ENCODE peak calls at places on chromosomes 13 and 19, in five cellular contexts. R, O, Y, W and U are unnamed samples.
A peak's percentile ranks its signal among the peaks of the same experiment; 100 is the strongest.

GRCh38 chr13:33125821-33126570 is 109.8 kb downstream of the KL start:
- DNase-seq in R (peak; percentile 64), O (peak; percentile 97), Y (no peak), W (peak; percentile 95), U (peak; percentile 50)

GRCh38 chr13:106530209-106530906 is 5.1 kb downstream of the EFNB2 start:
- DNase-seq in R (no peak), O (no peak), Y (no peak), W (peak; percentile 58), U (no peak)

GRCh38 chr13:71603255-71603654 is 263.7 kb downstream of the DACH1 start:
- DNase-seq in R (no peak), O (no peak), Y (no peak), W (no peak), U (no peak)

GRCh38 chr13:94968757-94969086 is 256.4 kb upstream of the SOX21 start:
- DNase-seq in R (no peak), O (no peak), Y (no peak), W (no peak), U (no peak)

GRCh38 chr19:17632577-17632976 is 55.6 kb downstream of the UNC13A start:
- DNase-seq in R (no peak), O (no peak), Y (no peak), W (no peak), U (no peak)

GRCh38 chr19:47633996-47634395 is 25.1 kb downstream of the BICRA start:
- DNase-seq in R (no peak), O (no peak), Y (no peak), W (no peak), U (no peak)

GRCh38 chr13:74710006-74710405 is 575.8 kb upstream of the KLF12 start:
- DNase-seq in R (no peak), O (peak; percentile 22), Y (no peak), W (no peak), U (no peak)

GRCh38 chr19:43763473-43763939 is 8.7 kb upstream of the SMG9 start:
- DNase-seq in R (no peak), O (peak; percentile 55), Y (no peak), W (peak; percentile 61), U (no peak)

GRCh38 chr13:110265682-110266430 is 41.1 kb downstream of the COL4A1 start:
- DNase-seq in R (no peak), O (no peak), Y (no peak), W (peak; percentile 72), U (no peak)

GRCh38 chr19:46574533-46574932 is 26.6 kb upstream of the CALM3 start:
- DNase-seq in R (no peak), O (peak; percentile 4), Y (no peak), W (no peak), U (no peak)

GRCh38 chr13:79393564-79394249 is 12.3 kb downstream of the RBM26 start:
- DNase-seq in R (no peak), O (no peak), Y (no peak), W (no peak), U (no peak)

GRCh38 chr19:10068205-10068604 is 17.9 kb upstream of the SHFL start:
- DNase-seq in R (no peak), O (no peak), Y (no peak), W (no peak), U (no peak)

GRCh38 chr19:934865-935422 is 9.1 kb downstream of the ARID3A start:
- DNase-seq in R (no peak), O (peak; percentile 57), Y (no peak), W (peak; percentile 88), U (no peak)

GRCh38 chr19:2811221-2811722 is 8.4 kb upstream of the ZNF554 start:
- DNase-seq in R (no peak), O (no peak), Y (no peak), W (no peak), U (no peak)

GRCh38 chr19:42440357-42441046 is 2.2 kb downstream of the CXCL17 start:
- DNase-seq in R (peak; percentile 84), O (peak; percentile 27), Y (peak; percentile 68), W (peak; percentile 72), U (no peak)

GRCh38 chr13:109123971-109124370 is 494.6 kb downstream of the MYO16 start:
- DNase-seq in R (peak; percentile 7), O (no peak), Y (no peak), W (no peak), U (no peak)

GRCh38 chr19:42846597-42846996 is 32.9 kb downstream of the PSG1 start:
- DNase-seq in R (no peak), O (peak; percentile 14), Y (no peak), W (no peak), U (no peak)

GRCh38 chr13:95457294-95457693 is 95.2 kb upstream of the CLDN10 start:
- DNase-seq in R (no peak), O (peak; percentile 10), Y (no peak), W (no peak), U (no peak)

GRCh38 chr19:10431943-10432735 is 11.8 kb downstream of the PDE4A start:
- DNase-seq in R (peak; percentile 55), O (no peak), Y (no peak), W (peak; percentile 33), U (no peak)

GRCh38 chr19:5395996-5396939 is 55.7 kb upstream of the PTPRS start:
- DNase-seq in R (peak; percentile 10), O (no peak), Y (no peak), W (no peak), U (no peak)

GRCh38 chr19:18519962-18520847 is 1.7 kb downstream of the ELL start:
- DNase-seq in R (peak; percentile 66), O (peak; percentile 82), Y (peak; percentile 69), W (peak; percentile 82), U (no peak)

GRCh38 chr13:96671073-96671472 is 323.2 kb downstream of the OXGR1 start:
- DNase-seq in R (no peak), O (no peak), Y (no peak), W (no peak), U (no peak)

GRCh38 chr13:70253834-70254233 is 145.6 kb upstream of the KLHL1 start:
- DNase-seq in R (peak; percentile 61), O (peak; percentile 18), Y (no peak), W (no peak), U (no peak)

GRCh38 chr13:31043891-31044657 is 111.6 kb downstream of the TEX26 start:
- DNase-seq in R (peak; percentile 86), O (peak; percentile 52), Y (peak; percentile 81), W (peak; percentile 84), U (no peak)

GRCh38 chr13:59346861-59347470 is 816.8 kb downstream of the DIAPH3 start:
- DNase-seq in R (no peak), O (no peak), Y (no peak), W (no peak), U (no peak)

GRCh38 chr13:37666036-37666435 is 67.5 kb upstream of the POSTN start:
- DNase-seq in R (no peak), O (no peak), Y (no peak), W (no peak), U (no peak)

GRCh38 chr19:33464733-33465115 is 56.9 kb downstream of the PEPD start:
- DNase-seq in R (no peak), O (no peak), Y (no peak), W (no peak), U (no peak)